ENCODE peak calls at places on chromosomes 2 and 18, in ten cellular contexts. I is heart right ventricle; P is tibial artery; T is MM.1S; C is gastrocnemius medialis; K is kidney; O is stomach; E is tibial nerve; J is CD8-positive, alpha-beta T cell; Y is mucosa of descending colon. M is an unnamed sample. For H3K4me1 and H3K9me3, the result is how much of the 10 kb centered on the place peaks cover.

GRCh38 chr2:51535763-51536162 is 503.8 kb upstream of the NRXN1 start:
- DNase-seq in Y (no peak), K (no peak), I (no peak), O (no peak), E (no peak), J (no peak), C (no peak), T (no peak), P (no peak), M (no peak)

GRCh38 chr2:207792244-207792785 is 22.6 kb upstream of the FZD5 start:
- DNase-seq in Y (no peak), I (no peak), O (no peak), P (no peak), T (no peak), J (no peak), C (no peak), K (no peak), E (no peak), M (no peak)

GRCh38 chr18:5294618-5295230 is 802 bp downstream of the ZBTB14 start:
- DNase-seq in I (peak), C (peak), J (peak), Y (peak), T (peak), P (peak), O (peak), K (peak), E (no peak), M (peak)

GRCh38 chr2:176093145-176093888 is 796 bp downstream of the HOXD13 start:
- DNase-seq in I (no peak), J (no peak), E (no peak), C (no peak), T (no peak), P (peak), O (peak), K (peak), Y (peak), M (no peak)

GRCh38 chr2:226057914-226058313 is 658.4 kb downstream of the NYAP2 start:
- DNase-seq in O (no peak), I (no peak), K (no peak), J (no peak), C (no peak), E (no peak), T (no peak), P (no peak), Y (no peak), M (no peak)

GRCh38 chr2:168798076-168798887 is 4.2 kb upstream of the NOSTRIN start:
- DNase-seq in I (peak), P (no peak), Y (no peak), J (no peak), K (no peak), T (no peak), C (no peak), O (no peak), E (no peak), M (no peak)

GRCh38 chr2:98308532-98308931 is 37.7 kb upstream of the CNGA3 start:
- DNase-seq in K (no peak), E (no peak), O (no peak), Y (no peak), P (no peak), J (no peak), T (no peak), I (no peak), C (no peak), M (no peak)

GRCh38 chr18:23538040-23538439 is 34.7 kb downstream of the RMC1 start:
- DNase-seq in J (no peak), C (no peak), O (no peak), P (no peak), Y (no peak), I (no peak), K (no peak), E (no peak), T (no peak), M (no peak)

GRCh38 chr18:76494181-76494540 is 881 bp downstream of the ZNF516 start:
- DNase-seq in T (no peak), P (no peak), C (no peak), J (no peak), I (peak), O (no peak), K (no peak), Y (peak), E (peak), M (no peak)

GRCh38 chr2:205527801-205528200 is 154.5 kb upstream of the NRP2 start:
- DNase-seq in Y (no peak), K (no peak), I (no peak), C (no peak), P (no peak), O (no peak), T (no peak), J (no peak), E (no peak), M (no peak)

GRCh38 chr18:21210278-21210677 is 31.8 kb upstream of the GREB1L start:
- DNase-seq in E (no peak), J (no peak), O (no peak), P (no peak), T (no peak), Y (no peak), K (no peak), I (no peak), C (peak), M (no peak)

GRCh38 chr2:46954951-46955571 is 39.5 kb upstream of the MCFD2 start:
- DNase-seq in P (peak), O (peak), C (peak), T (no peak), K (peak), E (peak), J (no peak), Y (peak), I (peak), M (peak)

GRCh38 chr18:63440219-63440618 is 17.9 kb upstream of the VPS4B start:
- DNase-seq in E (no peak), T (no peak), P (no peak), J (no peak), C (peak), O (no peak), K (no peak), Y (peak), I (peak), M (peak)

GRCh38 chr2:101388232-101388631 is 929 bp upstream of the CREG2 start:
- DNase-seq in E (no peak), T (no peak), P (no peak), J (no peak), O (no peak), Y (no peak), I (no peak), C (no peak), K (no peak), M (no peak)

GRCh38 chr2:58788402-58788801 is 547.3 kb upstream of the FANCL start:
- DNase-seq in I (no peak), T (no peak), E (no peak), O (no peak), P (no peak), K (no peak), Y (no peak), C (no peak), J (no peak), M (no peak)

GRCh38 chr2:225052703-225053102 is 10.4 kb upstream of the DOCK10 start:
- DNase-seq in O (no peak), Y (no peak), J (peak), P (no peak), K (no peak), E (no peak), I (no peak), T (peak), C (no peak), M (no peak)

GRCh38 chr2:49002750-49003149 is 151.6 kb downstream of the FSHR start:
- DNase-seq in C (no peak), O (no peak), T (no peak), K (no peak), I (no peak), E (no peak), J (no peak), P (no peak), Y (no peak), M (no peak)

GRCh38 chr2:212904646-212905045 is 246.8 kb downstream of the IKZF2 start:
- DNase-seq in O (no peak), T (no peak), Y (no peak), K (no peak), C (no peak), J (no peak), I (no peak), E (no peak), P (no peak), M (no peak)

GRCh38 chr2:168215813-168216212 is 31.6 kb downstream of the STK39 start:
- DNase-seq in I (no peak), J (no peak), C (no peak), Y (no peak), P (no peak), K (no peak), T (no peak), E (no peak), O (no peak), M (no peak)

GRCh38 chr2:150426724-150427123 is 60.7 kb downstream of the RND3 start:
- DNase-seq in Y (no peak), K (no peak), P (no peak), I (no peak), C (no peak), T (no peak), E (no peak), J (no peak), O (no peak), M (no peak)

GRCh38 chr18:50107468-50107867 is 87.5 kb downstream of the MYO5B start:
- DNase-seq in O (no peak), I (no peak), P (no peak), C (no peak), T (no peak), E (no peak), J (no peak), K (no peak), Y (no peak), M (no peak)

GRCh38 chr2:112626604-112627059 is 19.1 kb upstream of the SLC20A1 start:
- DNase-seq in E (no peak), O (peak), Y (peak), T (peak), K (peak), C (no peak), P (peak), J (peak), I (peak), M (peak)

GRCh38 chr2:156445311-156446218 is 9.4 kb downstream of the GPD2 start:
- DNase-seq in C (no peak), T (no peak), K (no peak), O (no peak), I (no peak), E (no peak), Y (no peak), J (no peak), P (no peak), M (no peak)

GRCh38 chr2:6914829-6915228 is 2.4 kb upstream of the RNF144A start:
- DNase-seq in P (no peak), I (no peak), O (no peak), Y (no peak), T (no peak), J (no peak), E (no peak), C (no peak), K (no peak), M (no peak)

GRCh38 chr2:205698556-205699282 is 16.4 kb downstream of the NRP2 start:
- DNase-seq in K (no peak), Y (no peak), C (no peak), J (no peak), O (no peak), I (no peak), P (no peak), T (no peak), E (no peak), M (no peak)

GRCh38 chr2:119196301-119197124 is 27.1 kb upstream of the STEAP3 start:
- DNase-seq in E (no peak), I (no peak), J (no peak), K (no peak), Y (no peak), C (no peak), O (no peak), T (no peak), P (no peak), M (no peak)

GRCh38 chr2:188677182-188677581 is 297.0 kb upstream of the COL3A1 start:
- DNase-seq in C (no peak), O (no peak), T (no peak), E (no peak), Y (no peak), I (no peak), J (no peak), K (no peak), P (no peak), M (no peak)

GRCh38 chr18:32441536-32441935 is 29.1 kb downstream of the GAREM1 start:
- DNase-seq in T (no peak), K (no peak), J (no peak), I (no peak), Y (no peak), C (no peak), O (no peak), E (no peak), P (no peak), M (no peak)

DNA sequence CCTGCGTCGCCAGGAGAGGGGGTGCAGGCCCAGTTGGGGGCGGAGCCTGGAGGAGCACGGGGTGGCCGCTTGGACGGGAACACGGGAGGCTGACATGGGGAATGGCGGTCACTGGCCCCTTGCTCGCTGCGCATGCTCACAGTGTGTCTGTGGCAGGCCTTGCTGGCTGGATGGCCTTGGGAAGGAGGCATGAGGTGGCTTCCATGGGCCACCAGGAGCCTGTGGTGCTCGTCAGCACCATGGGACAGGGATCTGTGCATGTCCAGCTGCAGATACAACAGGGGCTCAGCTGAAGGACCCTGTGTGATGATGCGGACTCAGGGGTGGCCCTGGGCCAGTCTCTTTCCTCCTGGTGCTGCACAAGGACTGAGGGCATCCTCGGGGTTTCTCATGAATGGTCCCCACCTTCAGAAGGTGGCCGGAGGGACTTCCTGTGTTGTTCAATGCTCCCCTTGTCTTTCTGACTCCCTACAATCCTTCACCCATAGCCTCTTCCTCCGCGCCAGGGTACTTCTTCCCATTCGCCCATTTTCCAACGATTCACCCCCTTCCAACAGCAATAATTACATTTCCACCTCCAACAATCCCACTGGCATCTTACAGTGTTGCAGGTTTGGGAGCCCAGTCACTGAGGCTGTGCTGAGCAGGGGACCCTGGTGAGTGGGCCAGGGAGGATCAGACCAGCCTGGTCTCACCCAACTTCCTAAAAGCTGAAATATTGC is 3.4 kb upstream of the SP140L start:
- DNase-seq in P (no peak), O (no peak), E (no peak), Y (no peak), C (no peak), T (no peak), I (no peak), K (no peak), J (no peak), M (no peak)
- TF ChIP-seq CTCF in P (no peak), O (no peak), E (no peak), Y (no peak), C (no peak), T (no peak), I (no peak), K (no peak), J (no peak), M (no peak)

DNA sequence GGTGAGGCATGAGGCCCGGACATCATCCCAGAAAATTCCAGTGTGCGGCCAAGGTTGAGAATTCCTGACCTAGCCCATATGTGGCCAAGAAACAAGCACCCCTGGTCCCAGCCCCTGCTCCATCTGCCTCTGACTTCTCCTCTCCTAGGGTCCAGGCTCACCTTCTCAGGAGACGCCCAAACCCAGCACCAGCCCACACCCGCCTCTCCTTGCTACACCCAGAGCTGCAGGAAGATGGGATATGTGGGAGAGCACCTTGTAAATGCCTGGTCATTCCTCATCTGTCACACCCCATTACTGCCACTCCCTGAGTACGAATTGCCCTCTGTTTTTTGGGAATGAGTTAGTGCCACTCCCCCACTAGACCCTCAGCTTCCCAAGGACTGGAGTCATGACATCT is 7.3 kb upstream of the ATP6V1B1 start:
- DNase-seq in T (no peak), C (no peak), P (peak), K (no peak), O (no peak), Y (no peak), J (peak), I (no peak), E (no peak), M (no peak)
- H3K4me1 ChIP-seq in T (under half), C (under half), P (under half), K (under half), O (under half), Y (under half), J (under half), I (under half), E (under half), M (under half)

DNA sequence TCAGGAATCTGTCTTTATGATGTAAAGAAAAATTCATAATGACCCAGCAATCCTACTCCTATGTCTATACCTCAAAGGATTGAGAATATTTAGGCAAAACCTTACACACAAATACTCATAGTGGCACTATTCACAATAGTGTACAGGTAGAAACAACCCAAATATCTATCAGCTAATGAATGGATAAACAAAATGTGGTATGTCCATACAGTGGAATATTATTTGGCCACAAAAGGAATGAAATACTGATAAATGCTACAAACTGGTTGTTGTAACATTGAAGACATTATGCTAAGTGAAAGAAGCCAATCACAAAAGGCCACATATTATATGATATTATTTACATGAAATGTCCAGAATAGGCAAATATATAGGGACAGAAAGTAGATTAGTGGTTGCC is 24.7 kb downstream of the PDK1 start:
- DNase-seq in K (no peak), C (no peak), T (no peak), E (no peak), I (no peak), P (no peak), O (no peak), Y (no peak), J (no peak), M (no peak)
- H3K9me3 ChIP-seq in K (under half), C (under half), T (under half), E (under half), I (under half), P (under half), O (under half), Y (under half), J (under half), M (under half)

GRCh38 chr2:38590053-38590452 is 12.7 kb downstream of the HNRNPLL start:
- DNase-seq in J (no peak), P (no peak), K (no peak), C (no peak), T (no peak), I (no peak), E (no peak), O (no peak), Y (no peak), M (no peak)
- TF ChIP-seq CTCF in J (no peak), P (no peak), K (no peak), C (no peak), T (peak), I (no peak), E (no peak), O (no peak), Y (no peak), M (no peak)

DNA sequence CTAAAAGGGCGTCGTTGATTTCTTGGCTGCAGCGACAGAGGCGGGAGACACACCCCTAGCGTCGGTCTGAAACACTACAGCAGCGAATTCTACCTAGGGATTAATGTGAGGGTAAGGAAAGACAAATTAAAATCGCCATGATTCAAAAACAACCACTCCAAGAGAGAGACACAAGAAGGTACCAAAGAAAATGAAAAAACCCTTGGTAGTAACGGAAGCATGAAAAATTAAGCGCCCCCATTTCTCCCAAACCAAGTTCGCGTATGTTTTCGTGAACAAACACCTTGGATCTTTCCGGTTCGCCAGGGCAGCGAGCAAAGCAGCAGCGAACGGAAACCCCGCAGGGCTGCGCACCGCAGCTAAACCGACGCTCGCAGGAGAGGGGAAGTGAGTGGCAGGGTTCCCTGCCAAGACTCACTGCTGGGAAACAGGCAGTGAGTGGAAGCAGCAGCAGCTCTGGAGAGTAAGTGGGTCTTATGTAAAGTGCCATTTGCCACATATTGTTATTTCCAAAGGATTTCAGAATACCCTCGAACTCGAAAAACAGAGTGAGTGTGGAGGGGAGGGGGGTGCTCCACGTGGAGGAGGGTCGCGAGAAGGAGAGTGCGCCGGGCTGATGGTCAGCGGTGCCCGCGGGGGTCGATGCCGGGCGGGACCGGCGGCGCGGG is 1.0 kb downstream of the PPP3R1 start:
- DNase-seq in K (peak), Y (peak), E (peak), O (peak), C (peak), J (peak), I (peak), P (peak), T (peak), M (peak)
- H3K4me1 ChIP-seq in K (under half), Y (under half), E (under half), O (half or more), C (half or more), J (half or more), I (under half), P (under half), T (under half), M (under half)

M was measured in heart left ventricle.